ENCODE peak calls at places on chromosomes 3 and 15, in nine cellular contexts. E is NCI-H82; K is NCI-H1105 treated with DMSO at 0.1 percent for 48 hours; H is activated T-cell treated with anti-CD3 and anti-CD28 coated beads, Interleukin-2, amount 50 U/mL, for 72 hours; L is tibial nerve; F is activated naive CD8-positive, alpha-beta T cell treated with anti-CD3 and anti-CD28 coated beads for 36 hours; Y is KBM-7; R is ACHN; A is caudate nucleus. Q is an unnamed sample.

GRCh38 chr3:114216186-114216970 is 21.0 kb downstream of the ZNF80 start:
- DNase-seq in E (no peak), K (no peak), H (no peak), L (no peak), F (no peak), Y (no peak), R (no peak), A (no peak), Q (no peak)

GRCh38 chr3:172152294-172152649 is 112.9 kb downstream of the FNDC3B start:
- DNase-seq in E (no peak), K (no peak), H (no peak), L (no peak), F (no peak), Y (peak), R (no peak), A (no peak), Q (no peak)

GRCh38 chr3:21786454-21786829 is 35.4 kb upstream of the ZNF385D start:
- DNase-seq in E (no peak), K (no peak), H (no peak), L (no peak), F (no peak), Y (no peak), R (no peak), A (no peak), Q (no peak)

GRCh38 chr3:105555206-105555605 is 188.5 kb downstream of the ALCAM start:
- DNase-seq in E (no peak), K (no peak), H (no peak), L (no peak), F (no peak), Y (no peak), R (no peak), A (no peak), Q (no peak)

GRCh38 chr3:81764665-81765064 is 3.2 kb upstream of the GBE1 start:
- DNase-seq in E (no peak), K (no peak), H (no peak), L (no peak), F (no peak), Y (no peak), R (no peak), A (no peak), Q (no peak)

GRCh38 chr3:38487323-38487722 is 8.8 kb upstream of the EXOG start:
- DNase-seq in E (no peak), K (no peak), H (no peak), L (no peak), F (no peak), Y (no peak), R (no peak), A (no peak), Q (no peak)

GRCh38 chr15:100284701-100285100 is 57.1 kb downstream of the ADAMTS17 start:
- DNase-seq in E (no peak), K (no peak), H (no peak), L (peak), F (no peak), Y (no peak), R (no peak), A (no peak), Q (no peak)

GRCh38 chr3:105848821-105849220 is 20.0 kb downstream of the CBLB start:
- DNase-seq in E (no peak), K (no peak), H (no peak), L (no peak), F (no peak), Y (no peak), R (no peak), A (no peak), Q (no peak)

GRCh38 chr3:71684752-71685151 is 40.5 kb downstream of the EIF4E3 start:
- DNase-seq in E (no peak), K (peak), H (no peak), L (peak), F (no peak), Y (no peak), R (peak), A (no peak), Q (peak)

GRCh38 chr15:58440181-58440910 is 8.6 kb downstream of the LIPC start:
- DNase-seq in E (peak), K (no peak), H (no peak), L (peak), F (no peak), Y (no peak), R (peak), A (no peak), Q (no peak)

GRCh38 chr15:99409097-99409473 is 156.7 kb upstream of the MEF2A start:
- DNase-seq in E (peak), K (no peak), H (no peak), L (peak), F (no peak), Y (peak), R (peak), A (peak), Q (peak)

GRCh38 chr3:106758459-106758858 is 618.8 kb upstream of the CCDC54 start:
- DNase-seq in E (no peak), K (peak), H (no peak), L (no peak), F (no peak), Y (no peak), R (no peak), A (no peak), Q (no peak)

GRCh38 chr15:80159811-80160569 is 7.2 kb downstream of the FAH start:
- DNase-seq in E (no peak), K (no peak), H (peak), L (no peak), F (peak), Y (no peak), R (no peak), A (no peak), Q (no peak)

GRCh38 chr3:46881819-46882376 is 4.4 kb downstream of the PTH1R start:
- DNase-seq in E (peak), K (no peak), H (peak), L (no peak), F (no peak), Y (no peak), R (no peak), A (no peak), Q (no peak)

GRCh38 chr3:182710557-182711157 is 82.6 kb upstream of the ATP11B start:
- DNase-seq in E (peak), K (peak), H (no peak), L (no peak), F (no peak), Y (peak), R (peak), A (no peak), Q (no peak)

GRCh38 chr3:105157016-105157765 is 209.5 kb upstream of the ALCAM start:
- DNase-seq in E (no peak), K (no peak), H (no peak), L (no peak), F (no peak), Y (no peak), R (no peak), A (no peak), Q (no peak)

GRCh38 chr3:119969759-119970158 is 124.5 kb downstream of the GSK3B start:
- DNase-seq in E (peak), K (no peak), H (no peak), L (no peak), F (no peak), Y (no peak), R (no peak), A (no peak), Q (no peak)

GRCh38 chr3:126549861-126550487 is 8.8 kb downstream of the C3orf22 start:
- DNase-seq in E (no peak), K (no peak), H (no peak), L (no peak), F (no peak), Y (no peak), R (no peak), A (no peak), Q (no peak)

GRCh38 chr3:50406487-50406886 is 47.2 kb upstream of the TMEM115 start:
- DNase-seq in E (no peak), K (no peak), H (no peak), L (no peak), F (no peak), Y (no peak), R (no peak), A (no peak), Q (no peak)

GRCh38 chr3:36868614-36869436 is 76.0 kb downstream of the TRANK1 start:
- DNase-seq in E (peak), K (peak), H (peak), L (peak), F (peak), Y (peak), R (peak), A (peak), Q (no peak)

GRCh38 chr3:127482216-127483004 is 108.1 kb downstream of the TPRA1 start:
- DNase-seq in E (no peak), K (no peak), H (no peak), L (no peak), F (no peak), Y (no peak), R (no peak), A (no peak), Q (no peak)

Q was measured in posterior cingulate gyrus.